ENCODE peak calls at places on chromosomes 1 and 21, in five cellular contexts. K, O, G, W and U are unnamed samples.

GRCh38 chr1:206909167-206909882 is 12.1 kb downstream of the IL24 start:
- DNase-seq in G (no peak), O (no peak), K (peak), W (no peak), U (no peak)

GRCh38 chr21:41932576-41933258 is 21.1 kb downstream of the C2CD2 start:
- DNase-seq in O (peak), K (no peak), G (peak), W (peak), U (no peak)

GRCh38 chr1:50542362-50542761 is 119.1 kb upstream of the DMRTA2 start:
- DNase-seq in G (no peak), W (no peak), O (peak), K (no peak), U (no peak)

GRCh38 chr1:5111581-5111980 is 457.2 kb downstream of the AJAP1 start:
- DNase-seq in W (no peak), G (no peak), O (no peak), K (no peak), U (no peak)

GRCh38 chr1:15409400-15410222 is at the start of gene EFHD2:
- DNase-seq in G (peak), K (peak), O (peak), W (peak), U (peak)

GRCh38 chr1:20184997-20185833 is 681 bp upstream of the UBXN10 start:
- DNase-seq in G (no peak), K (no peak), O (no peak), W (no peak), U (no peak)

GRCh38 chr1:231969078-231969477 is 342.5 kb downstream of the DISC1 start:
- DNase-seq in W (no peak), O (no peak), G (no peak), K (no peak), U (no peak)

GRCh38 chr1:14738235-14738634 is 139.8 kb downstream of the KAZN start:
- DNase-seq in W (no peak), O (peak), G (peak), K (no peak), U (no peak)

GRCh38 chr1:61898658-61899057 is 156.4 kb downstream of the PATJ start:
- DNase-seq in W (no peak), O (no peak), K (no peak), G (no peak), U (no peak)

GRCh38 chr1:17670587-17671313 is 84.4 kb upstream of the ACTL8 start:
- DNase-seq in O (no peak), K (no peak), W (no peak), G (no peak), U (no peak)
- TF ChIP-seq CTCF in O (no peak), K (no peak), W (no peak), G (no peak), U (no peak)

GRCh38 chr1:17460265-17460664 is 20.8 kb upstream of the RCC2 start:
- DNase-seq in W (no peak), G (no peak), K (no peak), O (no peak), U (no peak)

GRCh38 chr1:17466359-17466758 is 26.9 kb upstream of the RCC2 start:
- DNase-seq in K (no peak), W (no peak), O (no peak), G (no peak), U (no peak)

GRCh38 chr1:17463991-17464390 is 24.5 kb upstream of the RCC2 start:
- DNase-seq in K (no peak), O (no peak), W (no peak), G (no peak), U (no peak)

GRCh38 chr1:17465186-17465585 is 25.7 kb upstream of the RCC2 start:
- DNase-seq in K (no peak), O (no peak), G (no peak), W (no peak), U (no peak)

DNA sequence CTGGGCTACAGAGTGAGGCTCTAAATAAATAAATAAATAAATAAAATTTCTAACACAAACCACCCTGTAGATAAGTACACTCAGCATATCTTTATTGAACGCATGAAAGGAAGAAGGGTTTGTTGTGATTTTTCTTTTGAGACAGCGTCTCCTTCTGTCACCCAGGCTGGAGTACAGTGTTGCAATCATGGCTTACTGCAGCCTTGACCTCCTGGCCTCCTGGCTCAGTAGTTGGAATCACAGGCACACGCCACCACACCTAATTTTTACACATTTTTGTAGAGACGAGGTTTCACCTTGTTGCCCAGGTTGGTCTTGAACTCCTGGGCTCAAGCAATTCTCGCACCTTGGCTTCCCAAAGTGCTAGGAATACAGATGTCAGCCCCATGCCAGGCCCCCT is 23.2 kb upstream of the RCC2 start:
- DNase-seq in W (no peak), O (no peak), G (no peak), K (no peak), U (no peak)
- TF ChIP-seq CTCF in W (no peak), O (no peak), G (no peak), K (no peak), U (no peak)

GRCh38 chr1:60878323-60878722 is 204.0 kb upstream of the NFIA start:
- DNase-seq in G (no peak), O (no peak), K (no peak), W (no peak), U (no peak)
- TF ChIP-seq CTCF in G (no peak), O (no peak), K (no peak), W (no peak), U (no peak)

GRCh38 chr1:229420765-229421164 is 13.1 kb downstream of the ACTA1 start:
- DNase-seq in O (no peak), W (no peak), G (no peak), K (no peak), U (no peak)
- TF ChIP-seq CTCF in O (no peak), W (no peak), G (no peak), K (no peak), U (no peak)

GRCh38 chr1:160837558-160838205 is 25.0 kb downstream of the CD244 start:
- DNase-seq in O (peak), G (no peak), W (peak), K (no peak), U (no peak)

GRCh38 chr1:160836561-160836960 is 26.1 kb downstream of the CD244 start:
- DNase-seq in W (no peak), G (no peak), O (no peak), K (no peak), U (no peak)

GRCh38 chr1:160836981-160837557 is 25.6 kb downstream of the CD244 start:
- DNase-seq in O (no peak), K (no peak), W (no peak), G (no peak), U (no peak)

GRCh38 chr1:160838876-160839275 is 23.8 kb downstream of the CD244 start:
- DNase-seq in O (no peak), G (no peak), W (no peak), K (no peak), U (no peak)

GRCh38 chr1:160834945-160835565 is 27.6 kb downstream of the CD244 start:
- DNase-seq in K (peak), W (peak), G (peak), O (peak), U (peak)
- TF ChIP-seq CTCF in K (peak), W (peak), G (peak), O (peak), U (peak)

GRCh38 chr1:178498896-178499675 is 2.3 kb upstream of the CLEC20A start:
- DNase-seq in W (no peak), G (no peak), O (no peak), K (no peak), U (no peak)

GRCh38 chr1:178500936-178501554 is 4.3 kb upstream of the CLEC20A start:
- DNase-seq in W (no peak), O (no peak), K (no peak), G (no peak), U (no peak)

GRCh38 chr1:178502330-178502714 is 5.6 kb upstream of the CLEC20A start:
- DNase-seq in O (no peak), W (no peak), G (no peak), K (no peak), U (no peak)

GRCh38 chr1:178501705-178502329 is 5.1 kb upstream of the CLEC20A start:
- DNase-seq in G (peak), K (peak), W (peak), O (peak), U (peak)

DNA sequence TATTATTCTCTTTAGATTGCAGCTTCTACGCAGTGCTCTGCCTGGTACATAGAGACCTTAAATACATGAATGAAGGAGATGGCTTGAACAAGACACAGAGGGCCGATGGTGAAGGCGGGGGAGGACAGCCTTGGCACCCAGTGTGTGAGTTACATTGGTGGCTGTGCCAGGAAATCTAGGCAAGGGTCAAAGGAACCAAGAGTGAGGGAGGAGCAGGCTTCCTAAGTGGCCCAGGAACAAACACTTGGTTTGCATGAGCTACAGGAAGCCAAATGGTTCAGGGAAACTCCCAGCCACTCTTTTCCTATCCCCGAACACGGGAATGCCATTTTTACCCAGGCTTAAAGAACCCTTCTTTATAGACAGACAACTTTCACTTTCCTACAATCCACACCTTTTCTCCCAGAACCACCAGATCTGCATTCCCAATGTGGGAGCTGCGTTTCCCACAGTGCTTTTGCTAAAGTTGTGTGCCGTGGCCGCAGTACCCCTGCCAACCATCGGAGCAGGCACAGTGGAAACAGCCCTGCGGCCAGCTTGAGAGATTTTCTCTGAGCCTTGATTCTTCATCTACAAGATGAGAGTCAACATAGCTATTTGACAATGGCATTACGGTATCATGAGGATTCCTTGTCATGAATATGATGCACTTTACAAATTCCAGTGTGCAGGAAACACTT is 3.5 kb upstream of the CLEC20A start:
- DNase-seq in G (no peak), O (no peak), K (no peak), W (no peak), U (no peak)
- TF ChIP-seq CTCF in G (peak), O (peak), K (no peak), W (peak), U (peak)

GRCh38 chr1:212915245-212916091 is 34.9 kb upstream of the VASH2 start:
- DNase-seq in G (peak), O (peak), W (no peak), K (peak), U (no peak)
- TF ChIP-seq CTCF in G (peak), O (peak), W (peak), K (peak), U (peak)

GRCh38 chr1:203290261-203291089 is 14.8 kb upstream of the BTG2 start:
- DNase-seq in O (peak), G (peak), W (no peak), K (peak), U (peak)

GRCh38 chr1:203288351-203288894 is 16.9 kb upstream of the BTG2 start:
- DNase-seq in K (no peak), W (no peak), O (no peak), G (no peak), U (no peak)

GRCh38 chr1:203289982-203290260 is 15.4 kb upstream of the BTG2 start:
- DNase-seq in K (no peak), G (no peak), O (no peak), W (no peak), U (no peak)

GRCh38 chr1:203289281-203289981 is 15.9 kb upstream of the BTG2 start:
- DNase-seq in O (no peak), W (no peak), K (no peak), G (no peak), U (no peak)

DNA sequence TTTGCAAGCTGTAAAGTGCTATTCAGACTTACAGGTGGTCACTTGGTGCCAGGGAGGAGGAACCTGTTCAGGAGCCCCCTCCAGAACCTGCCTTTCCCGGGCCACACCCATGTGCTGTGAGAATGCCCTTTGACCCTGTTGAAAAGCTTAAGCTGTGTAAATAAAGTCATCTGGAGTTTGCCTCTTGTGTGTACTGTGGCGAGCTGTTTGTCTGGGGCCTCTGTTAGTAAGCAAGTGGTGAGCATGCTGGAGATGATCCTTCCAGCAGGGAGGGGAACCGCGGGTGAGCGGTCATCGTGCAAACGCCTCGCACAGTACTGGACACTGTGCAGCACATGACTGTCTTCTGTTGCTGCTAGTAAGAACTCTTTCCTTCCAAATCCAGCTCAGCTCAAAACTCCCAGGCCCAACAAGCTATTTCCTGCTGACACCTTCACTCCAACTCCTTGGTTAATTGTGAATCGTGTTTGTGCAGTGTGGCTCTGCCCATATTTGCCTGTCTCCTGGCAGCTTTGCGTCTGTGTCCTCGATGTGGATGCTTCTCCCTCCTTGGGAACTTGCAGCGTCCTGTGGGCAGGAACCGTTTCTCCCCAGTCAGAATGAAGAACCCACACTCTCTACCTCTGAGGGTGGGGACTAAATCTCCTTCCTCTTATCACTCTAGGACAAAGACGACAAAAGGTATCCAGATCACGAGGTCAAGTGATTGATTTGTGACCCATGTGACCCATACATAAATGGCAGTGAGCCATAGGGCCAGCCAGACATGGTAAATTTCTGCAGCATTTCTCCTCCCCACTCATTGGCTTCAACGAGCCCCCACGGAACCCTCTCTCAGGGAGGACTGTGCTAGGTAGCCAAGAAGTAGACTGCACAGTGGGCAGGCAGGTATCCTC is 13.9 kb upstream of the BTG2 start:
- DNase-seq in W (no peak), O (no peak), G (no peak), K (no peak), U (no peak)
- TF ChIP-seq CTCF in W (no peak), O (no peak), G (no peak), K (no peak), U (no peak)